ENCODE peak calls at places on chromosomes 5 and 9, in four cellular contexts. One of them, this sample, is unnamed.
A peak's percentile ranks its signal among the peaks of the same experiment; 100 is the strongest.

GRCh38 chr9:111041902-111042301 is 3.6 kb upstream of the LPAR1 start:
- DNase-seq in A549: no peak
- DNase-seq in K562: no peak
- DNase-seq in HepG2: no peak
- DNase-seq in this sample: no peak

GRCh38 chr5:73264626-73265025 is 91.6 kb downstream of the TMEM174 start:
- DNase-seq in HepG2: no peak
- DNase-seq in K562: no peak
- DNase-seq in A549: no peak
- DNase-seq in this sample: no peak

GRCh38 chr5:94422819-94423218 is 195.6 kb downstream of the KIAA0825 start:
- DNase-seq in A549: no peak
- DNase-seq in K562: no peak
- DNase-seq in HepG2: no peak
- DNase-seq in this sample: no peak

GRCh38 chr9:89615661-89616060 is 10.8 kb downstream of the GADD45G start:
- DNase-seq in HepG2: no peak
- DNase-seq in K562: no peak
- DNase-seq in A549: no peak
- DNase-seq in this sample: no peak

GRCh38 chr5:63451188-63451587 is 511.1 kb downstream of the HTR1A start:
- DNase-seq in HepG2: no peak
- DNase-seq in K562: no peak
- DNase-seq in A549: no peak
- DNase-seq in this sample: no peak

GRCh38 chr5:143401253-143401845 is 2.1 kb downstream of the NR3C1 start:
- DNase-seq in K562: no peak
- DNase-seq in A549: no peak
- DNase-seq in HepG2: peak; percentile 16
- DNase-seq in this sample: no peak

GRCh38 chr5:173807150-173807784 is 80.9 kb upstream of the CPEB4 start:
- DNase-seq in K562: no peak
- DNase-seq in HepG2: no peak
- DNase-seq in A549: no peak
- DNase-seq in this sample: no peak

GRCh38 chr9:19431361-19432171 is 22.8 kb downstream of the ACER2 start:
- DNase-seq in K562: no peak
- DNase-seq in HepG2: no peak
- DNase-seq in A549: no peak
- DNase-seq in this sample: no peak

GRCh38 chr9:114836769-114837168 is 30.9 kb upstream of the TNFSF15 start:
- DNase-seq in K562: no peak
- DNase-seq in A549: no peak
- DNase-seq in HepG2: no peak
- DNase-seq in this sample: no peak

GRCh38 chr5:88245241-88245892 is 23.3 kb downstream of the TMEM161B start:
- DNase-seq in HepG2: peak; percentile 23
- DNase-seq in K562: no peak
- DNase-seq in A549: no peak
- DNase-seq in this sample: no peak

GRCh38 chr5:178902849-178903248 is 7.1 kb downstream of the ZFP2 start:
- DNase-seq in K562: no peak
- DNase-seq in A549: no peak
- DNase-seq in HepG2: no peak
- DNase-seq in this sample: no peak

GRCh38 chr9:114784721-114785253 is 21.1 kb downstream of the TNFSF15 start:
- DNase-seq in HepG2: no peak
- DNase-seq in K562: no peak
- DNase-seq in A549: no peak
- DNase-seq in this sample: no peak

GRCh38 chr5:83071286-83071685 is 5.9 kb downstream of the TMEM167A start:
- DNase-seq in A549: no peak
- DNase-seq in HepG2: no peak
- DNase-seq in K562: no peak
- DNase-seq in this sample: no peak

GRCh38 chr9:131736440-131736839 is 3.4 kb downstream of the RAPGEF1 start:
- DNase-seq in A549: no peak
- DNase-seq in HepG2: no peak
- DNase-seq in K562: no peak
- DNase-seq in this sample: no peak

GRCh38 chr5:167295686-167296015 is 995.8 kb upstream of the WWC1 start:
- DNase-seq in A549: no peak
- DNase-seq in K562: no peak
- DNase-seq in HepG2: no peak
- DNase-seq in this sample: no peak

GRCh38 chr5:141175933-141176332 is 1.7 kb upstream of the PCDHB8 start:
- DNase-seq in HepG2: no peak
- DNase-seq in A549: no peak
- DNase-seq in K562: no peak
- DNase-seq in this sample: no peak

GRCh38 chr9:18822850-18823249 is 210.2 kb downstream of the SAXO1 start:
- DNase-seq in HepG2: no peak
- DNase-seq in A549: no peak
- DNase-seq in K562: no peak
- DNase-seq in this sample: no peak

GRCh38 chr5:121870489-121870888 is 18.8 kb downstream of the FTMT start:
- DNase-seq in A549: peak; percentile 42
- DNase-seq in K562: no peak
- DNase-seq in HepG2: no peak
- DNase-seq in this sample: no peak

GRCh38 chr5:43663916-43664315 is 60.9 kb downstream of the NNT start:
- DNase-seq in A549: no peak
- DNase-seq in K562: no peak
- DNase-seq in HepG2: no peak
- DNase-seq in this sample: no peak

GRCh38 chr9:18710089-18710488 is 236.1 kb downstream of the ADAMTSL1 start:
- DNase-seq in A549: no peak
- DNase-seq in HepG2: no peak
- DNase-seq in K562: no peak
- DNase-seq in this sample: no peak

GRCh38 chr5:127030259-127031146 is at the start of gene MARCHF3:
- DNase-seq in A549: peak; percentile 92
- DNase-seq in K562: peak; percentile 98
- DNase-seq in HepG2: peak; percentile 85
- DNase-seq in this sample: peak; percentile 87
- TF ChIP-seq CTCF in A549: no peak
- TF ChIP-seq CTCF in K562: peak; percentile 46
- TF ChIP-seq CTCF in HepG2: peak; percentile 46
- TF ChIP-seq CTCF in this sample: peak; percentile 18

GRCh38 chr5:7329712-7330111 is 66.2 kb upstream of the ADCY2 start:
- DNase-seq in A549: no peak
- DNase-seq in K562: no peak
- DNase-seq in HepG2: no peak
- DNase-seq in this sample: no peak

GRCh38 chr5:7324919-7325318 is 71.0 kb upstream of the ADCY2 start:
- DNase-seq in HepG2: no peak
- DNase-seq in K562: no peak
- DNase-seq in A549: no peak
- DNase-seq in this sample: no peak

GRCh38 chr5:7330141-7330712 is 65.7 kb upstream of the ADCY2 start:
- DNase-seq in A549: no peak
- DNase-seq in HepG2: no peak
- DNase-seq in K562: no peak
- DNase-seq in this sample: no peak

GRCh38 chr5:7321724-7322123 is 74.2 kb upstream of the ADCY2 start:
- DNase-seq in K562: no peak
- DNase-seq in A549: no peak
- DNase-seq in HepG2: no peak
- DNase-seq in this sample: no peak

DNA sequence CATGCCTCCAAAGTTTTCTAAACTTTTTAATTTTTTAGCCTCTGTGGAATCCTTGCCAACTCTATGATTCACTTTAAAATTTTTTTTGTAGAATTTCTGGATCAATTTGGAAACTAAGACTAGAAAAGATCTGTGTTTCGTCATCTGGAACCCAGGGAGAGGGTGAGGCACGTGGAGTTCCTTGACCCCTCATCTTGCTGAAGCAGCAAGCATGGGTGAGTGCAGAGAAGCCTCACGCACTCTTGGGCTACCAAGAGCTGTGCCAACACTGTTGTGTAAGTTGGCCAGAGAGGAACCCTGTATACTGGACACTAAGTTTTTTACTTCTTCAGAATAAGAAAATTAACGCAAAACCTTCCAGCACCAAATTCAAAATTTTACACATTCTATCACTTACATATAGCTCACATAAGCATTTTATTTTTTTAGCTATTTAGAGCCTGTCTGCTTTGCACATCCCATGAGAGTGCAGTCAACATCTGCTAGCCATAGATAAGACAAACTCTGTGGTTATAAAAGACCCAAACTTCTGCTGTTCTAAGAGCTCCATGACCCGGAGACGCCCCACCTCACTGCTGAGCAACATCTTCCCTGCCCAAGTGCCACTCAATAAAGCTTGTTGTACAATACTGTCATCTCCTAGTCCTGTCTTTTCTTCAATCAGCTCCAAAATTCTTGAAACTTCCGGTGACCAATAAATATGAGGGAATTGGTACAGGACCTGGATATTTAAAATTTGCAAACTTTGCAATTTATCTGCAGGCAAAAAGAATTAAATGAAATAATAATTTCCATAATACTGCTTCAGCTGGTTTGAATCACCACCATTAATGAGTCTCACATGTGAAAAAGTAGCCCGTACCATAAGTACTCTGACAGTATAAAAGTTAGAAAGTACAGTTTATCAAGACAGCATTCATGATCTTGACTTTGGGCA is 69.7 kb upstream of the ADCY2 start:
- DNase-seq in HepG2: no peak
- DNase-seq in A549: no peak
- DNase-seq in K562: peak; percentile 60
- DNase-seq in this sample: no peak
- TF ChIP-seq POLR2AphosphoS2 in HepG2: no peak
- TF ChIP-seq POLR2AphosphoS2 in A549: no peak
- TF ChIP-seq POLR2AphosphoS2 in K562: no peak
- TF ChIP-seq POLR2AphosphoS2 in this sample: no peak

GRCh38 chr9:120032639-120033038 is 547.3 kb downstream of the CDK5RAP2 start:
- DNase-seq in HepG2: no peak
- DNase-seq in K562: peak; percentile 14
- DNase-seq in A549: peak; percentile 13
- DNase-seq in this sample: no peak
- TF ChIP-seq CTCF in HepG2: peak; percentile 20
- TF ChIP-seq CTCF in K562: peak; percentile 53
- TF ChIP-seq CTCF in A549: no peak
- TF ChIP-seq CTCF in this sample: peak; percentile 5

GRCh38 chr9:68931821-68932220 is 82.1 kb downstream of the PRKACG start:
- DNase-seq in K562: no peak
- DNase-seq in A549: no peak
- DNase-seq in HepG2: no peak
- DNase-seq in this sample: no peak

GRCh38 chr9:68927165-68927564 is 86.7 kb downstream of the PRKACG start:
- DNase-seq in K562: no peak
- DNase-seq in HepG2: no peak
- DNase-seq in A549: no peak
- DNase-seq in this sample: no peak

GRCh38 chr9:68934319-68934644 is 79.6 kb downstream of the PRKACG start:
- DNase-seq in HepG2: no peak
- DNase-seq in K562: no peak
- DNase-seq in A549: no peak
- DNase-seq in this sample: no peak

GRCh38 chr9:68933434-68934318 is 80.2 kb downstream of the PRKACG start:
- DNase-seq in HepG2: no peak
- DNase-seq in K562: no peak
- DNase-seq in A549: no peak
- DNase-seq in this sample: peak; percentile 71

DNA sequence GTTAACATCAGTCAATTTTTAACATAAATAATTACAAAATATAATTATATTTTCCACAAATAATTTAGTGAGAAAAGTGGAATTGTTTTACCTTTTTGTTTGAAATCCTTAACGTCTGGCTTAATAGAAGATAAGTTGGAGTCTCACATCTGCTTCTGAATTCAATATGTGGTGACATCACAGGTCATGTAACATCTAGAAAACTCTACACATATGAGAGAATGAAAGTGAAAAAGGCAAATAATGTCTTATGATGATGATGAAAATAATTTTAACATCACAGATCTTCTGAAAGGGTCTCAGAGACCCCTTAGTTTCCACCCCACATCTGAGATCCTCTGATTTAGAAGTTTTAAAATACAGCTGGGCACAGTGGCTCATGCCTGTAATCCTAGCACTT is 81.5 kb downstream of the PRKACG start:
- DNase-seq in K562: no peak
- DNase-seq in HepG2: no peak
- DNase-seq in A549: no peak
- DNase-seq in this sample: no peak
- TF ChIP-seq POLR2AphosphoS2 in K562: no peak
- TF ChIP-seq POLR2AphosphoS2 in HepG2: no peak
- TF ChIP-seq POLR2AphosphoS2 in A549: no peak
- TF ChIP-seq POLR2AphosphoS2 in this sample: no peak

DNA sequence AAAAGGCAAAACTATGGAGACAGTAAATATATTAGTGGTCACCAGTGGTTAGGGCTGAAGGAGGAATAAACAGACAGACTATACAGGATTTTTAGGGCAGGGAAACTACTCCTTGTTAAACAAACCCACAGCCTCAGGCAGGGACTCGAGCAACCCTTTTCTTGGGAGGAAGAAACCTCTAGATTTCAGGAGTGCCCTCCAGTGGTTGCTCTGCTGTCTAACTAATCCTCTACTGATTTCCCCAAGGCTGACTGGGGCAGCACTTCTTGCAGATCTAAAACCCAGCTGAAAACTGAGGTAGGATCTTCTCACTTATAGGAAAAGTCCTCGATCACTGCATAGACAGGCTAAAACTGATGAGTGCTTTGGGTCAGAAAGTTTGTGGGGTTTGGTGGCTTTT is 176.8 kb downstream of the ISOC1 start:
- DNase-seq in HepG2: no peak
- DNase-seq in A549: peak; percentile 9
- DNase-seq in K562: no peak
- DNase-seq in this sample: no peak
- TF ChIP-seq CTCF in HepG2: no peak
- TF ChIP-seq CTCF in A549: no peak
- TF ChIP-seq CTCF in K562: no peak
- TF ChIP-seq CTCF in this sample: peak; percentile 21